ENCODE peak calls at places on chromosomes 16 and 17, in five cellular contexts. I, S, O, H and F are unnamed samples.

GRCh38 chr16:9139965-9140364 is 48.5 kb downstream of the HAPSTR1 start:
- DNase-seq in O (peak; percentile 50), H (no peak), S (peak; percentile 59), I (peak; percentile 64), F (no peak)

GRCh38 chr17:42133461-42134041 is 10.9 kb downstream of the HSPB9 start:
- DNase-seq in I (no peak), H (no peak), S (no peak), O (no peak), F (no peak)

GRCh38 chr17:1186214-1186820 is 6.5 kb upstream of the ABR start:
- DNase-seq in H (no peak), S (no peak), O (no peak), I (no peak), F (no peak)

GRCh38 chr17:72913315-72913714 is 179.2 kb downstream of the SLC39A11 start:
- DNase-seq in S (no peak), I (no peak), H (no peak), O (no peak), F (no peak)

GRCh38 chr16:80580109-80580832 is 39.5 kb downstream of the DYNLRB2 start:
- DNase-seq in I (no peak), H (no peak), O (no peak), S (no peak), F (peak; percentile 89)

GRCh38 chr16:67199011-67199807 is at the start of gene ELMO3:
- DNase-seq in I (no peak), H (no peak), O (peak; percentile 84), S (peak; percentile 51), F (no peak)

GRCh38 chr17:65956814-65957213 is 235.1 kb downstream of the CEP112 start:
- DNase-seq in H (no peak), I (peak; percentile 11), O (no peak), S (no peak), F (no peak)

GRCh38 chr17:48970224-48970623 is 1.8 kb upstream of the GIP start:
- DNase-seq in O (no peak), H (no peak), S (peak; percentile 42), I (no peak), F (no peak)

DNA sequence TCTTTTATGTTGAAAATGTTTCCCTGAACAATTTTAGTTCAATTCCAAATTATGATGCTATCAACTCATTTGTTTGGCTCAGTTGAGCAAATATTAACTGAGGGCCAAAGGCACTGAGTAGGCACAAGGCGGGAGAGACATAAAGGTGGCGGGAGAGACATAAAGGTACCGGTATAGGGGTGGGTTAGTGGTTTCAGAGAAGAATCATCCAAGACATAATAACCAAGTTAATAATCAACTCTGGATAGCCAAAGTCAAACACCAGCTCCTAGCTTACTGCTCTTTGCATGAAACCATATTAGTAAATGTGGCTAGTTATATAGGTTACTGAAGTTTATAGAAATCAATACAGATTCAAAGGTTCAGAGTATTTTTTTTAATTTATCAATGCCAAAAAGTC is 91.7 kb downstream of the RPGRIP1L start:
- DNase-seq in H (no peak), I (peak; percentile 42), O (no peak), S (no peak), F (no peak)
- TF ChIP-seq ESRRA in H (no peak), I (no peak), O (no peak), S (no peak), F (no peak)

GRCh38 chr16:2350500-2350899 is 10.0 kb upstream of the ABCA3 start:
- DNase-seq in S (no peak), O (no peak), I (no peak), H (no peak), F (no peak)
- TF ChIP-seq ESRRA in S (no peak), O (no peak), I (no peak), H (no peak), F (no peak)

GRCh38 chr17:60724647-60725046 is 47.0 kb downstream of the BCAS3 start:
- DNase-seq in S (no peak), H (no peak), I (no peak), O (no peak), F (no peak)

GRCh38 chr17:60716766-60717165 is 39.1 kb downstream of the BCAS3 start:
- DNase-seq in H (no peak), O (no peak), I (no peak), S (no peak), F (no peak)

GRCh38 chr17:60717814-60718213 is 40.2 kb downstream of the BCAS3 start:
- DNase-seq in S (no peak), H (no peak), I (no peak), O (no peak), F (no peak)

DNA sequence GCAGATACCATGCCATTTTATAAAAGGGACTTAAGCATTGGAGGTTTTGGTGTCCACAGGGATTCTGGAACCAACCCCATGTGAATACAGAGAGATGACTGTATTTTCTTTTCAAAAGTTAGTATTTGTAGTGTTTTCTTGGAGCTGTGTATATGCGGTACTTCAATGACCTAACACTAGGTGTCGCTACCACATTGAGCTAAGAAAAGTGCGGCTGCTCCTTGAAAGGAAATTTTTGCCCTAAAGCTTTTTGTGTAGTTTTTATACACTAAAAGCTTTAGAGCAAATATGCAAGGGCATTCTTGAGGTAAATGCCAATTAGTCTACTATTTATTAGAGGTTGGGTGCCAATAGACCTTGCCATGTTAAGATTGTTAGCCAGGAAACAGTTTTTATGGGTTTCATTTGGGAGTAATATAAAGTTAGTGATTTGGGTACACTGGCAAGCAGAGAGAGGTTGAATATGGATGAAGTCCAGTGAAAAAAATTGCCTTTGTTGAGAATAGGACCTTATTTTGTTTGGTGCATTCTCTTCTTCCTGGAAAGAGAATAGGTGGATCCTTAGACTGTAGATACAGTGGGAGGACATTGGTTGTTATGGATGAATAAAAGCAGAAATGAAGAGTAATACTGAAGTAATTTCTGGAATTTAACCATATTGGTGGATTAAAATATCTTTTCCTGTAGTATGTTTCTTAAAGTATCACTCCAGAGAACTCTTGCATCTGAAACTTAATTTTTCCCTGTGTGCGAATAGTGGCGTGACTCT is 43.3 kb downstream of the BCAS3 start:
- DNase-seq in H (peak; percentile 63), I (peak; percentile 64), S (peak; percentile 59), O (peak; percentile 16), F (peak; percentile 24)
- TF ChIP-seq ESRRA in H (no peak), I (no peak), S (no peak), O (no peak), F (no peak)

DNA sequence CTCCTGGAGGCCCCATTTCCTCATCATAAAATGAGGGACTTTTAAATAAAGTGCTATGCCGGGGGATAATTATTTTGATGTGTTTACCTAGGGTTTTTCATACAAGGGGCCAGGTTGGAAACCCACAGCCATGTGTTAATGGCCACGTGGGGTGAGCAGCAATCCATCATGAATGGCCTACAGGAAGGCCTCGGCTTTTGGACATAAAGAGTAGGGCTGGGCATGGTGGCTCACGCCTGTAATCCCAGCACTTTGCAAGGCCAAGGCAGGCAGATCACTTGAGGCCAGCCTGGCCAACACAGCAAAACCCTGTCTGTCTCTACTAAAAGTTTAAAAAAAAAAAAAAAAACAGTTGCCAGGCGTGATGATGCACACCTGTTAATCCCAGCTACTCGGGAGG is 40.3 kb downstream of the MEAK7 start:
- DNase-seq in S (no peak), O (no peak), H (no peak), I (no peak), F (no peak)
- TF ChIP-seq ESRRA in S (no peak), O (no peak), H (no peak), I (no peak), F (no peak)

DNA sequence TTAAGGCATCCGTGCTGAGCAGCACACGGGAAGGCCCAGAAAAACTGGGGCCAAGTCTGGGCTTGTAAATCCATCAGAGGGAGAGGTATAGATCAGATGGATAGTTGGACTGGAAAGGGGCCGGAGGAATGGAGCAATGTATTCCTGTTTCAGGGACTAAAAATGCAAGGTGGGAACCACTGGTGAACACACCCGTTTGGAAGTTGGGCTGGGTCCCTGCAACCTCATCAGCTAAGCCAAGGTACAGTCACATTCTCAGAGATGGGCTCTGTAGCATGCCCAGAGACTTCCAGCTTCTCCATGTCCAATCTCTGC is 115.4 kb downstream of the IRX5 start:
- DNase-seq in I (no peak), S (no peak), H (no peak), O (no peak), F (no peak)
- TF ChIP-seq ESRRA in I (no peak), S (no peak), H (no peak), O (no peak), F (no peak)